ENCODE peak calls at places on chromosomes 11 and 22, in nine cellular contexts. G, I, U, B, C, H, Y, F and X are unnamed samples.

GRCh38 chr22:22687638-22688500 is 43.5 kb downstream of the GGTLC2 start:
- DNase-seq in Y (no peak), H (no peak), U (no peak), G (no peak), F (peak), B (no peak), I (peak), C (peak), X (no peak)

GRCh38 chr11:122633219-122633829 is 22.2 kb upstream of the UBASH3B start:
- DNase-seq in F (no peak), I (peak), C (peak), G (peak), B (no peak), U (no peak), H (peak), Y (no peak), X (no peak)

GRCh38 chr22:50547231-50547851 is 1.6 kb downstream of the KLHDC7B start:
- DNase-seq in G (no peak), I (no peak), B (no peak), F (no peak), C (no peak), Y (no peak), H (no peak), U (no peak), X (no peak)

GRCh38 chr22:38239101-38239761 is 33.6 kb downstream of the TMEM184B start:
- DNase-seq in B (no peak), Y (no peak), G (no peak), F (no peak), I (peak), H (no peak), U (no peak), C (peak), X (no peak)

GRCh38 chr11:34149786-34150185 is 44.4 kb downstream of the NAT10 start:
- DNase-seq in I (no peak), H (no peak), B (no peak), U (no peak), C (peak), Y (no peak), F (no peak), G (no peak), X (no peak)

GRCh38 chr11:62611705-62612365 is 740 bp downstream of the EML3 start:
- DNase-seq in B (no peak), I (peak), H (no peak), F (peak), Y (no peak), G (peak), U (no peak), C (peak), X (no peak)

GRCh38 chr22:37300551-37301017 is 18.3 kb downstream of the CYTH4 start:
- DNase-seq in F (no peak), G (no peak), I (no peak), C (no peak), U (no peak), H (no peak), Y (no peak), B (no peak), X (no peak)

GRCh38 chr22:30043181-30043580 is 37.1 kb upstream of the HORMAD2 start:
- DNase-seq in I (no peak), B (no peak), H (no peak), C (no peak), G (no peak), F (no peak), U (no peak), Y (no peak), X (no peak)

GRCh38 chr11:63985812-63986155 is 454 bp upstream of the OTUB1 start:
- DNase-seq in F (peak), B (peak), H (no peak), G (no peak), C (no peak), I (no peak), Y (no peak), U (peak), X (no peak)